ENCODE peak calls at places on chromosomes 5 and 9, in six cellular contexts. I, P, R, J, O and A are unnamed samples.

GRCh38 chr9:131403493-131403773 is 9.5 kb downstream of the PRRC2B start:
- DNase-seq in P (no peak), R (no peak), J (no peak), I (no peak), O (no peak), A (no peak)

GRCh38 chr9:124212381-124213050 is 45.2 kb upstream of the NEK6 start:
- DNase-seq in O (no peak), J (no peak), R (no peak), I (peak), P (peak), A (no peak)

GRCh38 chr9:124032247-124032646 is 20.7 kb downstream of the LHX2 start:
- DNase-seq in J (no peak), I (no peak), O (peak), R (peak), P (no peak), A (no peak)

GRCh38 chr5:142684508-142685031 is 1.3 kb downstream of the FGF1 start:
- DNase-seq in P (peak), I (peak), R (peak), J (no peak), O (no peak), A (no peak)

GRCh38 chr5:3389471-3390026 is 206.1 kb upstream of the IRX1 start:
- DNase-seq in J (no peak), I (no peak), O (no peak), R (peak), P (no peak), A (no peak)

GRCh38 chr5:151082274-151082902 is 1.6 kb upstream of the TNIP1 start:
- DNase-seq in J (peak), I (no peak), O (no peak), R (peak), P (peak), A (no peak)

GRCh38 chr5:125186911-125187375 is 440.5 kb upstream of the ZNF608 start:
- DNase-seq in P (no peak), R (no peak), J (no peak), I (no peak), O (no peak), A (no peak)

GRCh38 chr9:14030350-14030823 is 283.6 kb downstream of the NFIB start:
- DNase-seq in R (no peak), P (peak), I (peak), O (no peak), J (peak), A (no peak)

GRCh38 chr5:69462170-69462569 is 30.4 kb upstream of the OCLN start:
- DNase-seq in P (no peak), O (no peak), J (no peak), R (no peak), I (no peak), A (no peak)

GRCh38 chr9:108722396-108722795 is 133.4 kb downstream of the ACTL7B start:
- DNase-seq in P (no peak), R (no peak), O (no peak), J (no peak), I (no peak), A (no peak)

GRCh38 chr5:146721073-146721830 is 157.3 kb downstream of the PPP2R2B start:
- DNase-seq in J (no peak), R (no peak), P (no peak), O (no peak), I (peak), A (no peak)

GRCh38 chr5:142697846-142698245 is 12.0 kb upstream of the FGF1 start:
- DNase-seq in O (no peak), J (no peak), R (no peak), I (peak), P (peak), A (no peak)

GRCh38 chr9:72396247-72397091 is 31.5 kb upstream of the ZFAND5 start:
- DNase-seq in O (no peak), R (no peak), P (peak), I (peak), J (no peak), A (no peak)

GRCh38 chr5:1280177-1281037 is 14.5 kb downstream of the TERT start:
- DNase-seq in I (no peak), O (peak), J (no peak), R (no peak), P (no peak), A (no peak)

GRCh38 chr5:54616031-54616430 is 98.5 kb downstream of the SNX18 start:
- DNase-seq in I (peak), J (peak), P (peak), O (no peak), R (no peak), A (no peak)

GRCh38 chr9:134175291-134175807 is 11.0 kb upstream of the RNU6ATAC start:
- DNase-seq in J (peak), I (no peak), P (no peak), O (peak), R (peak), A (no peak)

GRCh38 chr9:91813261-91813795 is 136.7 kb downstream of the ROR2 start:
- DNase-seq in J (no peak), I (no peak), P (peak), O (no peak), R (no peak), A (no peak)

GRCh38 chr5:40318378-40318777 is 361.3 kb upstream of the PTGER4 start:
- DNase-seq in I (no peak), O (no peak), R (no peak), J (no peak), P (no peak), A (no peak)

GRCh38 chr5:62779010-62779422 is 200.4 kb downstream of the LRRC70 start:
- DNase-seq in I (peak), J (peak), R (peak), O (no peak), P (peak), A (no peak)

GRCh38 chr9:97319380-97319779 is 11.9 kb downstream of the CCDC180 start:
- DNase-seq in R (no peak), P (no peak), J (no peak), O (no peak), I (no peak), A (peak)

GRCh38 chr9:13705913-13706312 is 426.4 kb upstream of the MPDZ start:
- DNase-seq in R (peak), J (no peak), P (peak), O (no peak), I (peak), A (no peak)

GRCh38 chr5:146369691-146370090 is 31.1 kb downstream of the POU4F3 start:
- DNase-seq in R (no peak), O (no peak), I (peak), J (no peak), P (peak), A (no peak)

GRCh38 chr5:73387630-73388370 is 60.8 kb downstream of the FOXD1 start:
- DNase-seq in R (no peak), O (no peak), P (peak), J (no peak), I (peak), A (peak)

GRCh38 chr5:103505581-103506305 is 56.8 kb downstream of the NUDT12 start:
- DNase-seq in O (no peak), P (peak), I (peak), R (no peak), J (no peak), A (no peak)

GRCh38 chr5:177611446-177612214 is 11.7 kb downstream of the B4GALT7 start:
- DNase-seq in I (no peak), P (no peak), O (no peak), J (no peak), R (no peak), A (no peak)

GRCh38 chr5:115854139-115854538 is 12.4 kb downstream of the AP3S1 start:
- DNase-seq in R (no peak), O (no peak), J (no peak), I (no peak), P (no peak), A (no peak)

GRCh38 chr9:91422832-91423711 is 560 bp downstream of the NFIL3 start:
- DNase-seq in P (peak), I (peak), R (peak), O (peak), J (peak), A (peak)

GRCh38 chr5:122492675-122493074 is 180.6 kb downstream of the SNCAIP start:
- DNase-seq in R (peak), O (no peak), J (no peak), P (no peak), I (no peak), A (no peak)

GRCh38 chr5:98594098-98594497 is 179.4 kb upstream of the RGMB start:
- DNase-seq in I (no peak), O (no peak), J (no peak), R (no peak), P (no peak), A (no peak)

GRCh38 chr5:119396265-119396664 is 40.4 kb downstream of the TNFAIP8 start:
- DNase-seq in P (no peak), R (no peak), I (no peak), J (no peak), O (no peak), A (no peak)

GRCh38 chr5:20113031-20113685 is 125.2 kb upstream of the CDH18 start:
- DNase-seq in I (peak), P (no peak), J (no peak), R (no peak), O (no peak), A (no peak)

GRCh38 chr5:175816348-175816747 is 55.0 kb upstream of the CPLX2 start:
- DNase-seq in O (no peak), P (no peak), R (no peak), I (no peak), J (no peak), A (no peak)

DNA sequence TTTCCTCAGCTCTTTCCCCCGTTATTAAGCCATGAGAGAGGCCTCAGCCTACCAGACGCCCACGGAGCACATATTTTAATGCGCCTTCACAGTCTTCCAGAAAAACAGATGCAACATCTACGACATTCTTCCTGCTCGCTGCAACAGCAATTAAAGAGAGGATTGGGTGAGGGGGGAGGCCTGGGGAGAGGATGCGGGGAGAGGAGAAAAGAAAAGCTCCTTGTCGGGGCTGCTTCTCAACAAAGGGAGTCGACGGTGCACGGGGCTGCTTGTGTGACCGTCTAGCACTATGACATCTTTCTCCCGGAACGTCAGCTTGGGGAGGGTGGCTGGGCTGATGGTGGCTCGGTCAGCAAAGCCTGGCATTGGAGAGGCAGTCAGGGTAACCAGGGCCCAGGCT is 37.6 kb upstream of the NEURL1B start:
- DNase-seq in R (peak), J (no peak), P (peak), O (peak), I (peak), A (no peak)
- H3K9ac ChIP-seq in R (no peak), J (peak), P (peak), O (no peak), I (no peak), A (no peak)

GRCh38 chr9:95058121-95058785 is 259.3 kb downstream of the FANCC start:
- DNase-seq in O (no peak), J (no peak), P (no peak), I (no peak), R (no peak), A (no peak)
- H3K9ac ChIP-seq in O (peak), J (peak), P (peak), I (no peak), R (no peak), A (no peak)

GRCh38 chr9:69171517-69171916 is 2.6 kb upstream of the TJP2 start:
- DNase-seq in O (no peak), I (no peak), P (no peak), R (no peak), J (no peak), A (no peak)
- H3K9ac ChIP-seq in O (no peak), I (no peak), P (no peak), R (no peak), J (no peak), A (no peak)

DNA sequence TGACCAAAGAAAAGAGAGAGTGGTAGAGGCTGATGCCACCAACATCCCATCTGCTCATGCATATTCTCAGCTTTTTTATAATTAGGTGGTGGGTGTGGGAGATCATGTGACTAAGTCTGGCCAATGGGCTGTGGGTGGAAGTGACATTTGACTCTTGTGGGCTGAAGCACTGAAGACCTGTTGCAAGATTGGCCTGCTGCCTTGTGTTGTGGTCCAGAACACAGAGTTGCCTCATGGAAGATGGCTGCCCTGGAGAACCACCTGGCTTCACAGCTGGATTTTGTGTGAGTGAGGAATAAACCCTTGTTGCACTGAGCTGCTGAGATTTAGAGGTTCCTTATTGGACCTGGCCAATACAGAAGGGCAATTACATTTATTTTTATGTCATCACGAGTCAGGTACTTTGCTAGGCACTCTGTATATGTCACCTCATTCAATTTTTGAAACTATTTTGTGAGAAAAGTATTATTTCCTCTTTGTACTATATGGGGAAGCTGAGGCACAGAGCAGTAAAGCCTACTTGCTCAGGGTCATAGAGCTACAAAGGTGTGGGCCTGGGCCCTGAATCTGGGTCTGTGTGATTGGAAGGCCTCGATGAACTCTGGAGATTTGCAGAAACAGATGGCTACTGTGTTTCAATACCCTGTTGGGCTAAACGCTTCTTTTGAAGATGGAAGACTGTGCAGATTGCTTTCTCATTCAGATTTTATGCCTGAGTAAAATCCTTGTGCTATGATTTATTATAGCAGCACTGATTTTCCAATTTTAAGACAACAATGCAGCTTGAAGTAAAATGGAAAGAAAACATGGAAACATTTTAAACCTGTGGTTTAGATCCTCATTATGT is 71.2 kb upstream of the TBC1D2 start:
- DNase-seq in O (no peak), I (peak), R (no peak), J (no peak), P (peak), A (peak)
- H3K9ac ChIP-seq in O (no peak), I (no peak), R (no peak), J (no peak), P (no peak), A (no peak)

GRCh38 chr5:149731332-149731616 is 1.2 kb downstream of the PPARGC1B start:
- DNase-seq in J (no peak), I (no peak), R (no peak), P (no peak), O (no peak), A (no peak)
- H3K9ac ChIP-seq in J (peak), I (peak), R (no peak), P (no peak), O (no peak), A (peak)